ENCODE peak calls at places on chromosomes 2 and 18, in five cellular contexts. R, O, K, L and H are unnamed samples.

GRCh38 chr2:141968377-141968920 is 162.4 kb downstream of the LRP1B start:
- DNase-seq in K (no peak), O (no peak), L (no peak), R (no peak), H (peak)

GRCh38 chr2:240247868-240248820 is 107.7 kb upstream of the OTOS start:
- DNase-seq in O (no peak), R (no peak), L (no peak), K (no peak), H (no peak)

GRCh38 chr2:15971831-15972522 is 31.6 kb downstream of the MYCN start:
- DNase-seq in O (no peak), R (no peak), L (no peak), K (no peak), H (no peak)

GRCh38 chr18:60027397-60027796 is 127.6 kb downstream of the PMAIP1 start:
- DNase-seq in R (no peak), O (no peak), L (no peak), K (no peak), H (peak)

GRCh38 chr2:229910147-229910831 is 11.5 kb downstream of the TRIP12 start:
- DNase-seq in R (no peak), O (no peak), L (no peak), K (no peak), H (no peak)

GRCh38 chr2:69538872-69539548 is 101.8 kb upstream of the NFU1 start:
- DNase-seq in K (no peak), L (no peak), R (no peak), O (peak), H (no peak)

GRCh38 chr2:117536139-117536538 is 278.4 kb upstream of the DDX18 start:
- DNase-seq in K (no peak), O (no peak), R (peak), L (peak), H (no peak)

GRCh38 chr2:122734756-122735155 is 979.3 kb downstream of the TSN start:
- DNase-seq in K (no peak), R (peak), O (no peak), L (no peak), H (no peak)

GRCh38 chr2:223416826-223417610 is 185.1 kb downstream of the SCG2 start:
- DNase-seq in L (no peak), R (no peak), K (no peak), O (no peak), H (peak)

GRCh38 chr18:48913201-48913600 is 37.6 kb downstream of the SMAD7 start:
- DNase-seq in R (peak), K (no peak), O (no peak), L (no peak), H (no peak)

GRCh38 chr2:26942543-26943295 is 27.7 kb upstream of the MAPRE3 start:
- DNase-seq in L (peak), R (peak), K (peak), O (peak), H (peak)

GRCh38 chr18:49845629-49846252 is 32.4 kb upstream of the ACAA2 start:
- DNase-seq in L (no peak), K (no peak), R (no peak), O (no peak), H (no peak)

GRCh38 chr2:233982421-233983121 is 65.4 kb downstream of the TRPM8 start:
- DNase-seq in R (no peak), O (no peak), L (no peak), K (no peak), H (no peak)

GRCh38 chr2:112814278-112814677 is 22.3 kb downstream of the IL1B start:
- DNase-seq in L (peak), R (peak), O (no peak), K (no peak), H (no peak)

GRCh38 chr18:76981388-76981968 is 151.1 kb downstream of the MBP start:
- DNase-seq in K (no peak), L (no peak), O (no peak), R (no peak), H (no peak)

GRCh38 chr2:82182270-82182669 is 1877.7 kb upstream of the LRRTM1 start:
- DNase-seq in R (no peak), K (no peak), O (no peak), L (no peak), H (no peak)

GRCh38 chr2:236340251-236340650 is 76.0 kb upstream of the ASB18 start:
- DNase-seq in R (no peak), O (no peak), L (no peak), K (no peak), H (no peak)

GRCh38 chr2:199933466-199933865 is 21.8 kb downstream of the TYW5 start:
- DNase-seq in K (no peak), R (no peak), O (no peak), L (no peak), H (no peak)

GRCh38 chr18:76686737-76687231 is 135.6 kb upstream of the ZNF236 start:
- DNase-seq in L (peak), R (peak), O (peak), K (peak), H (peak)

GRCh38 chr2:226798422-226799210 is 1.0 kb downstream of the IRS1 start:
- DNase-seq in K (peak), O (no peak), R (no peak), L (peak), H (peak)

GRCh38 chr2:121803503-121803902 is 48.1 kb downstream of the TSN start:
- DNase-seq in R (no peak), K (no peak), L (no peak), O (no peak), H (no peak)

GRCh38 chr2:63699549-63699839 is 110.7 kb downstream of the MDH1 start:
- DNase-seq in O (no peak), K (no peak), R (no peak), L (no peak), H (no peak)

GRCh38 chr2:73886357-73886756 is 6.5 kb upstream of the ACTG2 start:
- DNase-seq in O (no peak), K (no peak), L (no peak), R (no peak), H (no peak)

GRCh38 chr2:241935314-241935713 is 65.8 kb downstream of the RTP5 start:
- DNase-seq in O (no peak), L (no peak), K (no peak), R (no peak), H (no peak)

GRCh38 chr18:3281456-3282400 is 19.8 kb downstream of the MYL12B start:
- DNase-seq in R (no peak), O (peak), L (peak), K (no peak), H (peak)

GRCh38 chr2:224847961-224848850 is 132.0 kb upstream of the CCDC195 start:
- DNase-seq in K (no peak), R (no peak), L (no peak), O (no peak), H (peak)

GRCh38 chr2:189234991-189235390 is 55.4 kb upstream of the COL5A2 start:
- DNase-seq in R (no peak), O (no peak), K (no peak), L (no peak), H (no peak)

GRCh38 chr18:62198259-62198658 is 11.2 kb downstream of the RELCH start:
- DNase-seq in R (no peak), L (no peak), O (no peak), K (no peak), H (peak)

GRCh38 chr2:119732026-119732425 is 27.7 kb upstream of the PTPN4 start:
- DNase-seq in K (no peak), O (no peak), L (no peak), R (no peak), H (no peak)

GRCh38 chr2:23632831-23633395 is 247.9 kb downstream of the KLHL29 start:
- DNase-seq in L (no peak), K (no peak), O (no peak), R (no peak), H (no peak)

GRCh38 chr2:31539505-31539904 is 41.2 kb downstream of the SRD5A2 start:
- DNase-seq in O (no peak), L (no peak), R (peak), K (no peak), H (no peak)

GRCh38 chr18:59874166-59874565 is 25.6 kb upstream of the PMAIP1 start:
- DNase-seq in K (no peak), L (no peak), O (no peak), R (no peak), H (no peak)

GRCh38 chr2:68828887-68829708 is 42.1 kb downstream of the BMP10 start:
- DNase-seq in L (peak), R (peak), K (peak), O (peak), H (peak)

GRCh38 chr2:45591073-45591472 is 20.0 kb downstream of the SRBD1 start:
- DNase-seq in R (no peak), K (no peak), O (no peak), L (no peak), H (no peak)

GRCh38 chr2:207200136-207200535 is 34.4 kb upstream of the KLF7 start:
- DNase-seq in L (no peak), O (no peak), R (no peak), K (no peak), H (no peak)

GRCh38 chr18:5582054-5582453 is 38.3 kb upstream of the EPB41L3 start:
- DNase-seq in R (peak), L (peak), O (no peak), K (no peak), H (no peak)

GRCh38 chr2:70242552-70242951 is 5.9 kb downstream of the TIA1 start:
- DNase-seq in O (no peak), L (no peak), R (no peak), K (no peak), H (no peak)

GRCh38 chr2:55771612-55772011 is 78.0 kb upstream of the PNPT1 start:
- DNase-seq in O (peak), R (no peak), L (no peak), K (no peak), H (peak)

GRCh38 chr2:45177870-45178269 is 168.6 kb upstream of the SIX2 start:
- DNase-seq in L (no peak), O (no peak), K (no peak), R (no peak), H (peak)